ENCODE peak calls at places on chromosome 3, in ten cellular contexts. One of them, this sample, is unnamed.
A peak's percentile ranks its signal among the peaks of the same experiment; 100 is the strongest.

GRCh38 chr3:147113293-147114045 is 292.9 kb downstream of the ZIC4 start:
- DNase-seq in NCI-H2081: no peak
- DNase-seq in T-helper 1 cell: no peak
- DNase-seq in NCI-H1436: no peak
- DNase-seq in NCI-H460: no peak
- DNase-seq in head of caudate nucleus: no peak
- DNase-seq in H4: peak; percentile 84
- DNase-seq in endothelial cell: no peak
- DNase-seq in cardiac muscle cell: no peak
- DNase-seq in substantia nigra: no peak
- DNase-seq in this sample: no peak

GRCh38 chr3:9339750-9340449 is 23.0 kb upstream of the THUMPD3 start:
- DNase-seq in NCI-H2081: no peak
- DNase-seq in T-helper 1 cell: no peak
- DNase-seq in NCI-H1436: no peak
- DNase-seq in NCI-H460: no peak
- DNase-seq in head of caudate nucleus: no peak
- DNase-seq in H4: no peak
- DNase-seq in endothelial cell: no peak
- DNase-seq in cardiac muscle cell: no peak
- DNase-seq in substantia nigra: no peak
- DNase-seq in this sample: no peak

GRCh38 chr3:84165278-84165677 is 793.5 kb upstream of the CADM2 start:
- DNase-seq in NCI-H2081: no peak
- DNase-seq in T-helper 1 cell: no peak
- DNase-seq in NCI-H1436: no peak
- DNase-seq in NCI-H460: no peak
- DNase-seq in head of caudate nucleus: no peak
- DNase-seq in H4: no peak
- DNase-seq in endothelial cell: no peak
- DNase-seq in cardiac muscle cell: no peak
- DNase-seq in substantia nigra: no peak
- DNase-seq in this sample: no peak

GRCh38 chr3:172391592-172392302 is 56.5 kb downstream of the GHSR start:
- DNase-seq in NCI-H2081: no peak
- DNase-seq in T-helper 1 cell: no peak
- DNase-seq in NCI-H1436: no peak
- DNase-seq in NCI-H460: no peak
- DNase-seq in head of caudate nucleus: no peak
- DNase-seq in H4: no peak
- DNase-seq in endothelial cell: no peak
- DNase-seq in cardiac muscle cell: no peak
- DNase-seq in substantia nigra: no peak
- DNase-seq in this sample: no peak

GRCh38 chr3:56830884-56831283 is 29.1 kb upstream of the ARHGEF3 start:
- DNase-seq in NCI-H2081: no peak
- DNase-seq in T-helper 1 cell: no peak
- DNase-seq in NCI-H1436: no peak
- DNase-seq in NCI-H460: no peak
- DNase-seq in head of caudate nucleus: no peak
- DNase-seq in H4: no peak
- DNase-seq in endothelial cell: no peak
- DNase-seq in cardiac muscle cell: no peak
- DNase-seq in substantia nigra: no peak
- DNase-seq in this sample: no peak

GRCh38 chr3:30098656-30099454 is 507.5 kb upstream of the TGFBR2 start:
- DNase-seq in NCI-H2081: no peak
- DNase-seq in T-helper 1 cell: no peak
- DNase-seq in NCI-H1436: no peak
- DNase-seq in NCI-H460: no peak
- DNase-seq in head of caudate nucleus: no peak
- DNase-seq in H4: no peak
- DNase-seq in endothelial cell: no peak
- DNase-seq in cardiac muscle cell: no peak
- DNase-seq in substantia nigra: no peak
- DNase-seq in this sample: no peak

GRCh38 chr3:159763466-159764210 is 225.0 kb upstream of the IL12A start:
- DNase-seq in NCI-H2081: peak; percentile 93
- DNase-seq in T-helper 1 cell: no peak
- DNase-seq in NCI-H1436: peak; percentile 82
- DNase-seq in NCI-H460: peak; percentile 64
- DNase-seq in head of caudate nucleus: peak; percentile 81
- DNase-seq in H4: peak; percentile 79
- DNase-seq in endothelial cell: peak; percentile 80
- DNase-seq in cardiac muscle cell: peak; percentile 91
- DNase-seq in substantia nigra: peak; percentile 64
- DNase-seq in this sample: no peak

GRCh38 chr3:39637807-39638206 is 170.3 kb downstream of the MOBP start:
- DNase-seq in NCI-H2081: no peak
- DNase-seq in T-helper 1 cell: no peak
- DNase-seq in NCI-H1436: no peak
- DNase-seq in NCI-H460: peak; percentile 31
- DNase-seq in head of caudate nucleus: peak; percentile 4
- DNase-seq in H4: peak; percentile 33
- DNase-seq in endothelial cell: no peak
- DNase-seq in cardiac muscle cell: no peak
- DNase-seq in substantia nigra: no peak
- DNase-seq in this sample: no peak

GRCh38 chr3:100737334-100737733 is 28.0 kb downstream of the TFG start:
- DNase-seq in NCI-H2081: peak; percentile 33
- DNase-seq in T-helper 1 cell: no peak
- DNase-seq in NCI-H1436: peak; percentile 20
- DNase-seq in NCI-H460: peak; percentile 9
- DNase-seq in head of caudate nucleus: no peak
- DNase-seq in H4: peak; percentile 5
- DNase-seq in endothelial cell: no peak
- DNase-seq in cardiac muscle cell: peak; percentile 53
- DNase-seq in substantia nigra: no peak
- DNase-seq in this sample: peak; percentile 2

GRCh38 chr3:62875103-62876002 is at the start of gene CADPS:
- DNase-seq in NCI-H2081: peak; percentile 63
- DNase-seq in T-helper 1 cell: no peak
- DNase-seq in NCI-H1436: peak; percentile 13
- DNase-seq in NCI-H460: no peak
- DNase-seq in head of caudate nucleus: peak; percentile 89
- DNase-seq in H4: no peak
- DNase-seq in endothelial cell: peak; percentile 21
- DNase-seq in cardiac muscle cell: peak; percentile 80
- DNase-seq in substantia nigra: no peak
- DNase-seq in this sample: peak; percentile 41

This sample was measured in midbrain.